ENCODE peak calls at places on chromosomes 11 and 22, in seven cellular contexts. One of them, this sample, is unnamed.

GRCh38 chr11:32884770-32885384 is 7.7 kb upstream of the QSER1 start:
- DNase-seq in right cardiac atrium: no peak
- DNase-seq in ovary: no peak
- DNase-seq in transverse colon: no peak
- DNase-seq in fibroblast of the aortic adventitia: peak
- DNase-seq in pancreas: no peak
- DNase-seq in AG04450: no peak
- DNase-seq in this sample: no peak

GRCh38 chr11:84757711-84758110 is 869.4 kb downstream of the DLG2 start:
- DNase-seq in right cardiac atrium: no peak
- DNase-seq in ovary: no peak
- DNase-seq in transverse colon: no peak
- DNase-seq in fibroblast of the aortic adventitia: no peak
- DNase-seq in pancreas: no peak
- DNase-seq in AG04450: no peak
- DNase-seq in this sample: no peak

GRCh38 chr22:22030493-22031182 is 48.1 kb upstream of the TOP3B start:
- DNase-seq in right cardiac atrium: peak
- DNase-seq in ovary: no peak
- DNase-seq in transverse colon: peak
- DNase-seq in fibroblast of the aortic adventitia: peak
- DNase-seq in pancreas: no peak
- DNase-seq in AG04450: no peak
- DNase-seq in this sample: no peak

GRCh38 chr11:122192634-122193245 is 76.7 kb upstream of the BLID start:
- DNase-seq in right cardiac atrium: no peak
- DNase-seq in ovary: no peak
- DNase-seq in transverse colon: no peak
- DNase-seq in fibroblast of the aortic adventitia: peak
- DNase-seq in pancreas: no peak
- DNase-seq in AG04450: no peak
- DNase-seq in this sample: no peak

GRCh38 chr11:131827440-131827839 is 457.0 kb downstream of the NTM start:
- DNase-seq in right cardiac atrium: no peak
- DNase-seq in ovary: no peak
- DNase-seq in transverse colon: no peak
- DNase-seq in fibroblast of the aortic adventitia: no peak
- DNase-seq in pancreas: no peak
- DNase-seq in AG04450: no peak
- DNase-seq in this sample: no peak

GRCh38 chr22:25098445-25099081 is 101.1 kb upstream of the CRYBB3 start:
- DNase-seq in right cardiac atrium: no peak
- DNase-seq in ovary: no peak
- DNase-seq in transverse colon: no peak
- DNase-seq in fibroblast of the aortic adventitia: no peak
- DNase-seq in pancreas: no peak
- DNase-seq in AG04450: no peak
- DNase-seq in this sample: no peak

GRCh38 chr11:86067230-86068137 is 1.4 kb downstream of the PICALM start:
- DNase-seq in right cardiac atrium: no peak
- DNase-seq in ovary: no peak
- DNase-seq in transverse colon: no peak
- DNase-seq in fibroblast of the aortic adventitia: peak
- DNase-seq in pancreas: no peak
- DNase-seq in AG04450: no peak
- DNase-seq in this sample: no peak

GRCh38 chr11:17692006-17692405 is 27.4 kb upstream of the MYOD1 start:
- DNase-seq in right cardiac atrium: no peak
- DNase-seq in ovary: no peak
- DNase-seq in transverse colon: no peak
- DNase-seq in fibroblast of the aortic adventitia: no peak
- DNase-seq in pancreas: no peak
- DNase-seq in AG04450: no peak
- DNase-seq in this sample: no peak

GRCh38 chr11:65793144-65793581 is 6.3 kb downstream of the OVOL1 start:
- DNase-seq in right cardiac atrium: no peak
- DNase-seq in ovary: no peak
- DNase-seq in transverse colon: peak
- DNase-seq in fibroblast of the aortic adventitia: no peak
- DNase-seq in pancreas: peak
- DNase-seq in AG04450: no peak
- DNase-seq in this sample: no peak

GRCh38 chr11:14451825-14452224 is 47.8 kb downstream of the COPB1 start:
- DNase-seq in right cardiac atrium: no peak
- DNase-seq in ovary: no peak
- DNase-seq in transverse colon: no peak
- DNase-seq in fibroblast of the aortic adventitia: peak
- DNase-seq in pancreas: no peak
- DNase-seq in AG04450: no peak
- DNase-seq in this sample: no peak

GRCh38 chr11:84854498-84854880 is 772.7 kb downstream of the DLG2 start:
- DNase-seq in right cardiac atrium: no peak
- DNase-seq in ovary: no peak
- DNase-seq in transverse colon: no peak
- DNase-seq in fibroblast of the aortic adventitia: no peak
- DNase-seq in pancreas: no peak
- DNase-seq in AG04450: no peak
- DNase-seq in this sample: no peak

GRCh38 chr11:37544491-37544890 is 946.5 kb upstream of the RAG2 start:
- DNase-seq in right cardiac atrium: no peak
- DNase-seq in ovary: no peak
- DNase-seq in transverse colon: no peak
- DNase-seq in fibroblast of the aortic adventitia: no peak
- DNase-seq in pancreas: no peak
- DNase-seq in AG04450: no peak
- DNase-seq in this sample: no peak

GRCh38 chr22:44154431-44154942 is 26.2 kb upstream of the PARVG start:
- DNase-seq in right cardiac atrium: no peak
- DNase-seq in ovary: no peak
- DNase-seq in transverse colon: no peak
- DNase-seq in fibroblast of the aortic adventitia: no peak
- DNase-seq in pancreas: no peak
- DNase-seq in AG04450: no peak
- DNase-seq in this sample: peak

GRCh38 chr22:46951973-46952372 is 189.5 kb downstream of the TBC1D22A start:
- DNase-seq in right cardiac atrium: no peak
- DNase-seq in ovary: no peak
- DNase-seq in transverse colon: peak
- DNase-seq in fibroblast of the aortic adventitia: no peak
- DNase-seq in pancreas: no peak
- DNase-seq in AG04450: no peak
- DNase-seq in this sample: no peak

GRCh38 chr11:86475027-86475426 is 100.3 kb downstream of the CCDC81 start:
- DNase-seq in right cardiac atrium: no peak
- DNase-seq in ovary: no peak
- DNase-seq in transverse colon: no peak
- DNase-seq in fibroblast of the aortic adventitia: no peak
- DNase-seq in pancreas: no peak
- DNase-seq in AG04450: no peak
- DNase-seq in this sample: no peak

GRCh38 chr11:100681064-100681502 is 6.0 kb upstream of the ARHGAP42 start:
- DNase-seq in right cardiac atrium: peak
- DNase-seq in ovary: no peak
- DNase-seq in transverse colon: peak
- DNase-seq in fibroblast of the aortic adventitia: no peak
- DNase-seq in pancreas: no peak
- DNase-seq in AG04450: no peak
- DNase-seq in this sample: no peak

GRCh38 chr11:122189259-122189658 is 73.2 kb upstream of the BLID start:
- DNase-seq in right cardiac atrium: no peak
- DNase-seq in ovary: no peak
- DNase-seq in transverse colon: no peak
- DNase-seq in fibroblast of the aortic adventitia: peak
- DNase-seq in pancreas: no peak
- DNase-seq in AG04450: peak
- DNase-seq in this sample: peak

GRCh38 chr22:47854680-47855079 is 1092.2 kb downstream of the TBC1D22A start:
- DNase-seq in right cardiac atrium: no peak
- DNase-seq in ovary: no peak
- DNase-seq in transverse colon: no peak
- DNase-seq in fibroblast of the aortic adventitia: no peak
- DNase-seq in pancreas: no peak
- DNase-seq in AG04450: no peak
- DNase-seq in this sample: no peak

GRCh38 chr11:69004411-69005182 is 8.4 kb downstream of the MRGPRF start:
- DNase-seq in right cardiac atrium: peak
- DNase-seq in ovary: no peak
- DNase-seq in transverse colon: no peak
- DNase-seq in fibroblast of the aortic adventitia: no peak
- DNase-seq in pancreas: no peak
- DNase-seq in AG04450: no peak
- DNase-seq in this sample: no peak

GRCh38 chr11:33735426-33736147 is 636 bp downstream of the CD59 start:
- DNase-seq in right cardiac atrium: peak
- DNase-seq in ovary: peak
- DNase-seq in transverse colon: peak
- DNase-seq in fibroblast of the aortic adventitia: no peak
- DNase-seq in pancreas: no peak
- DNase-seq in AG04450: no peak
- DNase-seq in this sample: no peak

DNA sequence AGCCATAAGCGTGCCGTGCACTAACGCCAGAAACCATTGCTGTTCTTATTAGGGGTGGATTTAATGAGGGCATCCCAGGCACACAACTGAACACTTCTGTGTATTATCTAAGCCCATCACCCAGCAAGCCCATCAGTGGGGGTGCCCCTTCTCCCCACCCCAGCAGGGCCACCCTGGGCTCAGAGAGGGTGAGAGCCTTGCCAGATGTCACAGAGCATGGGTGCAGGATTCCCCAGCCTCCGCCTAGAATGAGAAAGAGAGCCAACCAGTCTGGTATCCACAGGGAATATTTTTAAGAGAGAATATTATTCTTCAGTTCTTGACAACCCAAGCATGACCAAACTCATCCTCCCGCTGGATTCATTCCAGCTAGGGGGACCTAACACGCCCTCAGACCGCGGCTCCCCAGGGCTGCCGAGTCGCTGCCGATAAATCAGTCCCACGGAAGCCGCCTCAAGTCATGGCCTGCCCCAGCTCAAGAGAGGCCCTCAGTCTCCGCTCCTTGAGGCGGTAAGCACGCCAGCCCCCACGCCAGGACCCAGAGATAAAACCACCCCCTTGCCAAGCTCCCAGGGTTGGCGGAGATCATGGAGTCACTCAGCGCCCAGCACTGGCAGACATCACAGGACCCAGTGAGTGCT is 47.2 kb downstream of the MN1 start:
- DNase-seq in right cardiac atrium: peak
- DNase-seq in ovary: no peak
- DNase-seq in transverse colon: no peak
- DNase-seq in fibroblast of the aortic adventitia: peak
- DNase-seq in pancreas: no peak
- DNase-seq in AG04450: no peak
- DNase-seq in this sample: peak
- H3K4me3 ChIP-seq in right cardiac atrium: no peak
- H3K4me3 ChIP-seq in ovary: no peak
- H3K4me3 ChIP-seq in transverse colon: no peak
- H3K4me3 ChIP-seq in fibroblast of the aortic adventitia: no peak
- H3K4me3 ChIP-seq in pancreas: no peak
- H3K4me3 ChIP-seq in AG04450: no peak
- H3K4me3 ChIP-seq in this sample: no peak

DNA sequence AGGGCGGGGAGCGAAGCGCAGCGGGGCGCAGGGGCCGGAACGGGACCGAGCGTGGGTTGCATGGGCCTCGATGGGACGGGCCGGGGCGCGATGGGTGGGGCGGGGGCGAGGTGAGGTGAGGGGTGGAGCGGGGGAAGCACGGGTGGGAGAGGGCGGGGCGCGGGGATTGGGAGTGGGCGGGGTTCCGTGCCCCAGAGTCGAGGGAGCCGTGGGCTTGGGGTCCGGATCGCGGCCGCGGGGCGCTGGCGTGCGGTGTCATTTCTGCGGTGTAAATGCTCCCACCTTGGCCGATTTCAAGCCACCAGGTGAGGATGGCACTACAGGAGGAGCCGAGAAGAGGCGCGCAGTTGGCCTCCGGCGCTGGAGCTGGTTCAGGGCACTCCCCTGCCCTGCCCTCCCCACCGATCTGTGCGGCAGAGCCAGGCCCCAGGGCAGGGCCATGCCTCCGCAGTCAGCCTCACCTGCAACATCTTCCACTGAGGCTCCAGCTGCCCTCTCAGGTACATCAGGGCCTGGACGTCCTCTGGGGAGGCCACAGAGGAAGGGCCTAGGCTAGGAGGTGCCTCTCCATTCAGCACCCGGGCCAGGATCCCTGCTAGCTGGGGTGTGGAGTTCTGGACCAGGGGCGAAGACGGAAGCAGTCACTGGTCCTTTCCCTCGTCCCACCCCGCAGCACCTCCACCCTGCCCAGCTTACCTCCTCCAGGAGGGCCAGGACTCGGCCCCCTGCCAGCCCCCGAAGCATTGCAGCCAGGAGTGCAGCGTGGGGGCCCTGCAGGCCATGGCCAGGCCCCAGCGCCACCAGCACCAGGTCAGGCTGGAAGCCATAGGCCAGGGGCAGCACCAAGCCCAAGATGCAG is 620 bp upstream of the TUBGCP6 start:
- DNase-seq in right cardiac atrium: no peak
- DNase-seq in ovary: no peak
- DNase-seq in transverse colon: peak
- DNase-seq in fibroblast of the aortic adventitia: no peak
- DNase-seq in pancreas: no peak
- DNase-seq in AG04450: no peak
- DNase-seq in this sample: no peak
- H3K4me3 ChIP-seq in right cardiac atrium: peak
- H3K4me3 ChIP-seq in ovary: peak
- H3K4me3 ChIP-seq in transverse colon: peak
- H3K4me3 ChIP-seq in fibroblast of the aortic adventitia: peak
- H3K4me3 ChIP-seq in pancreas: peak
- H3K4me3 ChIP-seq in AG04450: peak
- H3K4me3 ChIP-seq in this sample: peak

GRCh38 chr11:12769834-12770345 is 95.7 kb downstream of the TEAD1 start:
- DNase-seq in right cardiac atrium: no peak
- DNase-seq in ovary: no peak
- DNase-seq in transverse colon: no peak
- DNase-seq in fibroblast of the aortic adventitia: peak
- DNase-seq in pancreas: no peak
- DNase-seq in AG04450: peak
- DNase-seq in this sample: peak
- H3K4me3 ChIP-seq in right cardiac atrium: no peak
- H3K4me3 ChIP-seq in ovary: no peak
- H3K4me3 ChIP-seq in transverse colon: no peak
- H3K4me3 ChIP-seq in fibroblast of the aortic adventitia: no peak
- H3K4me3 ChIP-seq in pancreas: no peak
- H3K4me3 ChIP-seq in AG04450: no peak
- H3K4me3 ChIP-seq in this sample: no peak

DNA sequence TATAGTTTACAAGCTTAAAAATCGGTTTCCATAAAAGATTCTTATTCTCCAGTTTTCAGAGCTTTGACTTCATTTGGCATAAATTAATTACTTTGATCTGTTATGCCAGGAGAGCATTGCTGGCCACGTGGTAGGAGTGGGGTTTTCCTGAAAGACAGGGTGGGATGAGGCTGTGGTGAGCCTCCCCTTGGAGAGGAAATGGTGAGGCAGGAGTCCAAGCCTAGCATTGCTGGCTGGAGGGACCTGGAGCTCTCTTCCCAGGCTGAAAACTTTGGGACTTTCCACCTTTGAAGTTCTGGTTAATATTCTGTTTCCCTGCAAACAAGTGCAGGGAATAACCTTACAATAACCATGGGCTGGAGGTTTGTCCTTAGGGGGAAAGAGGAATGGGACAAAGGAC is 21.1 kb upstream of the CSF2RB start:
- DNase-seq in right cardiac atrium: no peak
- DNase-seq in ovary: no peak
- DNase-seq in transverse colon: no peak
- DNase-seq in fibroblast of the aortic adventitia: peak
- DNase-seq in pancreas: no peak
- DNase-seq in AG04450: no peak
- DNase-seq in this sample: no peak
- H3K4me3 ChIP-seq in right cardiac atrium: no peak
- H3K4me3 ChIP-seq in ovary: no peak
- H3K4me3 ChIP-seq in transverse colon: no peak
- H3K4me3 ChIP-seq in fibroblast of the aortic adventitia: no peak
- H3K4me3 ChIP-seq in pancreas: no peak
- H3K4me3 ChIP-seq in AG04450: no peak
- H3K4me3 ChIP-seq in this sample: no peak

GRCh38 chr11:128696930-128697329 is 3.1 kb downstream of the FLI1 start:
- DNase-seq in right cardiac atrium: no peak
- DNase-seq in ovary: no peak
- DNase-seq in transverse colon: no peak
- DNase-seq in fibroblast of the aortic adventitia: no peak
- DNase-seq in pancreas: no peak
- DNase-seq in AG04450: no peak
- DNase-seq in this sample: no peak
- H3K4me3 ChIP-seq in right cardiac atrium: peak
- H3K4me3 ChIP-seq in ovary: peak
- H3K4me3 ChIP-seq in transverse colon: peak
- H3K4me3 ChIP-seq in fibroblast of the aortic adventitia: peak
- H3K4me3 ChIP-seq in pancreas: no peak
- H3K4me3 ChIP-seq in AG04450: no peak
- H3K4me3 ChIP-seq in this sample: no peak